ENCODE peak calls at places on chromosome 11, in seven cellular contexts. R, O, B, I, E, N and U are unnamed samples.

GRCh38 chr11:35683728-35684339 is 21.3 kb downstream of the TRIM44 start:
- DNase-seq in E (no peak), O (no peak), I (no peak), B (no peak), N (no peak), R (no peak), U (no peak)

GRCh38 chr11:115304774-115305472 is 199.3 kb downstream of the CADM1 start:
- DNase-seq in I (no peak), N (no peak), B (no peak), E (no peak), R (no peak), O (no peak), U (no peak)

GRCh38 chr11:57508341-57509170 is 6.9 kb downstream of the SLC43A1 start:
- DNase-seq in R (no peak), E (no peak), I (no peak), N (no peak), B (no peak), O (no peak), U (no peak)

GRCh38 chr11:16785520-16786128 is 47.2 kb downstream of the C11orf58 start:
- DNase-seq in O (peak; percentile 63), N (peak; percentile 71), E (peak; percentile 64), R (no peak), B (peak; percentile 27), I (peak; percentile 60), U (no peak)

GRCh38 chr11:83033972-83034672 is 37.6 kb downstream of the RAB30 start:
- DNase-seq in O (no peak), R (no peak), B (no peak), N (peak; percentile 31), I (peak; percentile 48), E (peak; percentile 42), U (no peak)

GRCh38 chr11:1877211-1878133 is 14.2 kb downstream of the PRR33 start:
- DNase-seq in N (peak; percentile 61), O (no peak), E (peak; percentile 79), B (peak; percentile 76), I (peak; percentile 45), R (no peak), U (no peak)

GRCh38 chr11:2173150-2173693 is 1.6 kb upstream of the TH start:
- DNase-seq in I (no peak), E (no peak), O (peak; percentile 44), B (no peak), N (no peak), R (no peak), U (no peak)

GRCh38 chr11:119422505-119423416 is at the start of gene THY1:
- DNase-seq in E (no peak), R (no peak), I (no peak), N (no peak), O (peak; percentile 8), B (peak; percentile 44), U (no peak)

GRCh38 chr11:27431808-27432207 is 40.8 kb downstream of the LGR4 start:
- DNase-seq in O (no peak), R (no peak), B (no peak), I (no peak), E (no peak), N (no peak), U (no peak)

GRCh38 chr11:44028401-44028800 is 19.4 kb upstream of the ACCSL start:
- DNase-seq in R (no peak), B (no peak), I (no peak), N (no peak), E (no peak), O (no peak), U (no peak)

GRCh38 chr11:64687641-64688533 is 35.1 kb downstream of the NRXN2 start:
- DNase-seq in O (no peak), E (no peak), N (no peak), B (no peak), R (no peak), I (no peak), U (no peak)

GRCh38 chr11:129428027-129428426 is 52.4 kb downstream of the BARX2 start:
- DNase-seq in E (no peak), I (no peak), R (no peak), N (no peak), B (no peak), O (no peak), U (no peak)

GRCh38 chr11:62778441-62778840 is 7.2 kb downstream of the TAF6L start:
- DNase-seq in R (no peak), I (no peak), E (no peak), N (no peak), B (no peak), O (no peak), U (no peak)

GRCh38 chr11:99773646-99774045 is 752.9 kb downstream of the CNTN5 start:
- DNase-seq in I (no peak), N (no peak), E (no peak), O (no peak), R (no peak), B (no peak), U (no peak)

GRCh38 chr11:35981581-35981980 is 37.7 kb downstream of the LDLRAD3 start:
- DNase-seq in B (no peak), R (no peak), I (no peak), N (no peak), E (no peak), O (no peak), U (no peak)

GRCh38 chr11:45082744-45083543 is 63.5 kb upstream of the PRDM11 start:
- DNase-seq in B (no peak), N (no peak), I (no peak), E (no peak), R (no peak), O (no peak), U (no peak)

GRCh38 chr11:59112494-59112893 is 5.5 kb downstream of the FAM111B start:
- DNase-seq in E (no peak), N (no peak), O (no peak), R (no peak), I (no peak), B (no peak), U (no peak)

GRCh38 chr11:46528445-46529085 is 65.3 kb downstream of the AMBRA1 start:
- DNase-seq in B (no peak), N (no peak), E (no peak), R (no peak), O (no peak), I (no peak), U (no peak)

GRCh38 chr11:126990716-126991480 is 9.7 kb downstream of the KIRREL3 start:
- DNase-seq in B (no peak), R (no peak), N (no peak), E (no peak), I (no peak), O (no peak), U (no peak)

GRCh38 chr11:83235825-83236224 is 42.3 kb downstream of the ANKRD42 start:
- DNase-seq in I (no peak), E (no peak), R (no peak), N (no peak), B (no peak), O (no peak), U (no peak)